ENCODE peak calls at places on chromosomes 2 and 18, in eight cellular contexts. One of them, this sample, is unnamed.

GRCh38 chr2:70556608-70557007 is 3.0 kb upstream of the TGFA start:
- DNase-seq in upper lobe of right lung: no peak
- DNase-seq in lower lobe of right lung: no peak
- DNase-seq in body of pancreas: no peak
- DNase-seq in prostate gland: no peak
- DNase-seq in lung: no peak
- DNase-seq in endodermal cell: no peak
- DNase-seq in psoas muscle: no peak
- DNase-seq in this sample: no peak

GRCh38 chr2:219419331-219420197 is 1.4 kb downstream of the DES start:
- DNase-seq in upper lobe of right lung: no peak
- DNase-seq in lower lobe of right lung: no peak
- DNase-seq in body of pancreas: no peak
- DNase-seq in prostate gland: no peak
- DNase-seq in lung: no peak
- DNase-seq in endodermal cell: no peak
- DNase-seq in psoas muscle: peak; percentile 68
- DNase-seq in this sample: peak; percentile 65

GRCh38 chr2:88452151-88452851 is at the start of gene FOXI3:
- DNase-seq in upper lobe of right lung: peak; percentile 64
- DNase-seq in lower lobe of right lung: no peak
- DNase-seq in body of pancreas: no peak
- DNase-seq in prostate gland: no peak
- DNase-seq in lung: no peak
- DNase-seq in endodermal cell: peak; percentile 81
- DNase-seq in psoas muscle: no peak
- DNase-seq in this sample: no peak

GRCh38 chr2:238287702-238288649 is at the start of gene PER2:
- DNase-seq in upper lobe of right lung: peak; percentile 85
- DNase-seq in lower lobe of right lung: peak; percentile 81
- DNase-seq in body of pancreas: peak; percentile 79
- DNase-seq in prostate gland: peak; percentile 45
- DNase-seq in lung: peak; percentile 59
- DNase-seq in endodermal cell: peak; percentile 85
- DNase-seq in psoas muscle: peak; percentile 70
- DNase-seq in this sample: peak; percentile 61

GRCh38 chr2:37454851-37455762 is 110.7 kb downstream of the QPCT start:
- DNase-seq in upper lobe of right lung: no peak
- DNase-seq in lower lobe of right lung: no peak
- DNase-seq in body of pancreas: no peak
- DNase-seq in prostate gland: no peak
- DNase-seq in lung: no peak
- DNase-seq in endodermal cell: no peak
- DNase-seq in psoas muscle: no peak
- DNase-seq in this sample: no peak

GRCh38 chr2:158772306-158773078 is 22.6 kb upstream of the DAPL1 start:
- DNase-seq in upper lobe of right lung: no peak
- DNase-seq in lower lobe of right lung: no peak
- DNase-seq in body of pancreas: no peak
- DNase-seq in prostate gland: no peak
- DNase-seq in lung: no peak
- DNase-seq in endodermal cell: no peak
- DNase-seq in psoas muscle: no peak
- DNase-seq in this sample: no peak

GRCh38 chr2:88159955-88160415 is 10.2 kb upstream of the THNSL2 start:
- DNase-seq in upper lobe of right lung: no peak
- DNase-seq in lower lobe of right lung: no peak
- DNase-seq in body of pancreas: peak; percentile 66
- DNase-seq in prostate gland: peak; percentile 43
- DNase-seq in lung: peak; percentile 70
- DNase-seq in endodermal cell: peak; percentile 84
- DNase-seq in psoas muscle: no peak
- DNase-seq in this sample: no peak

GRCh38 chr2:225400060-225400511 is 576 bp downstream of the NYAP2 start:
- DNase-seq in upper lobe of right lung: no peak
- DNase-seq in lower lobe of right lung: no peak
- DNase-seq in body of pancreas: peak; percentile 12
- DNase-seq in prostate gland: no peak
- DNase-seq in lung: no peak
- DNase-seq in endodermal cell: peak; percentile 91
- DNase-seq in psoas muscle: peak; percentile 13
- DNase-seq in this sample: no peak

GRCh38 chr2:237943395-237944094 is 23.3 kb upstream of the UBE2F start:
- DNase-seq in upper lobe of right lung: no peak
- DNase-seq in lower lobe of right lung: no peak
- DNase-seq in body of pancreas: peak; percentile 88
- DNase-seq in prostate gland: no peak
- DNase-seq in lung: no peak
- DNase-seq in endodermal cell: no peak
- DNase-seq in psoas muscle: no peak
- DNase-seq in this sample: no peak

GRCh38 chr2:9800975-9801723 is 42.1 kb upstream of the TAF1B start:
- DNase-seq in upper lobe of right lung: peak; percentile 88
- DNase-seq in lower lobe of right lung: peak; percentile 88
- DNase-seq in body of pancreas: no peak
- DNase-seq in prostate gland: peak; percentile 88
- DNase-seq in lung: peak; percentile 53
- DNase-seq in endodermal cell: peak; percentile 70
- DNase-seq in psoas muscle: peak; percentile 71
- DNase-seq in this sample: peak; percentile 38

GRCh38 chr2:133600231-133600630 is 32.0 kb upstream of the NCKAP5 start:
- DNase-seq in upper lobe of right lung: no peak
- DNase-seq in lower lobe of right lung: no peak
- DNase-seq in body of pancreas: no peak
- DNase-seq in prostate gland: no peak
- DNase-seq in lung: no peak
- DNase-seq in endodermal cell: no peak
- DNase-seq in psoas muscle: no peak
- DNase-seq in this sample: no peak

GRCh38 chr2:40450066-40450841 is 1.6 kb downstream of the SLC8A1 start:
- DNase-seq in upper lobe of right lung: no peak
- DNase-seq in lower lobe of right lung: peak; percentile 53
- DNase-seq in body of pancreas: no peak
- DNase-seq in prostate gland: no peak
- DNase-seq in lung: no peak
- DNase-seq in endodermal cell: no peak
- DNase-seq in psoas muscle: no peak
- DNase-seq in this sample: peak; percentile 39

GRCh38 chr18:61606759-61607158 is 273.5 kb downstream of the CDH20 start:
- DNase-seq in upper lobe of right lung: peak; percentile 70
- DNase-seq in lower lobe of right lung: peak; percentile 61
- DNase-seq in body of pancreas: peak; percentile 57
- DNase-seq in prostate gland: peak; percentile 71
- DNase-seq in lung: peak; percentile 74
- DNase-seq in endodermal cell: peak; percentile 93
- DNase-seq in psoas muscle: peak; percentile 71
- DNase-seq in this sample: peak; percentile 76

GRCh38 chr2:236985940-236986339 is 99.7 kb upstream of the COPS8 start:
- DNase-seq in upper lobe of right lung: no peak
- DNase-seq in lower lobe of right lung: no peak
- DNase-seq in body of pancreas: no peak
- DNase-seq in prostate gland: no peak
- DNase-seq in lung: no peak
- DNase-seq in endodermal cell: no peak
- DNase-seq in psoas muscle: no peak
- DNase-seq in this sample: no peak

GRCh38 chr2:58427572-58428285 is 186.6 kb upstream of the FANCL start:
- DNase-seq in upper lobe of right lung: no peak
- DNase-seq in lower lobe of right lung: peak; percentile 43
- DNase-seq in body of pancreas: peak; percentile 45
- DNase-seq in prostate gland: no peak
- DNase-seq in lung: no peak
- DNase-seq in endodermal cell: peak; percentile 79
- DNase-seq in psoas muscle: no peak
- DNase-seq in this sample: no peak

DNA sequence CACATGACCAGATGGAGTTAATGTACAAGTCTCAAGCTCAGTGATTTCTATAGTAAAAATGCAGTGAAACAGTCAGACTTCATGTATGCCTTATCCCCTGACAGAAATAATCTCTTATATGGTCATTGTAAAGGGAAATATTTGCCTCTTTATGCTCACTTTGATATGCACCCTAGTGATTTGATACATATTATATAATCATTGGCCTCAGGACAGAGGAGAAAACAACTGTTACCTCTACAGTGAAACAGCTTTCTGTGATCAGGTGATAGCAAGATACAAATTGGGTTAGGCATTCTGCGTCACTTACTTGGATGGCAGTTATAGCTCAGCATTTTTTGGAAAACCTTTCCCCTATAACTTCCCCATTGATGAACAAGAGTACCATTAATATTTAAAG is 104.5 kb downstream of the TCF4 start:
- DNase-seq in upper lobe of right lung: no peak
- DNase-seq in lower lobe of right lung: no peak
- DNase-seq in body of pancreas: no peak
- DNase-seq in prostate gland: no peak
- DNase-seq in lung: no peak
- DNase-seq in endodermal cell: no peak
- DNase-seq in psoas muscle: no peak
- DNase-seq in this sample: no peak
- H3K27ac ChIP-seq in upper lobe of right lung: no peak overlapping the region
- H3K27ac ChIP-seq in lower lobe of right lung: no peak overlapping the region
- H3K27ac ChIP-seq in body of pancreas: no peak overlapping the region
- H3K27ac ChIP-seq in prostate gland: no peak overlapping the region
- H3K27ac ChIP-seq in lung: no peak overlapping the region
- H3K27ac ChIP-seq in endodermal cell: no peak overlapping the region
- H3K27ac ChIP-seq in psoas muscle: no peak overlapping the region
- H3K27ac ChIP-seq in this sample: no peak overlapping the region

GRCh38 chr2:147460140-147460539 is 384.7 kb upstream of the ACVR2A start:
- DNase-seq in upper lobe of right lung: no peak
- DNase-seq in lower lobe of right lung: no peak
- DNase-seq in body of pancreas: no peak
- DNase-seq in prostate gland: no peak
- DNase-seq in lung: no peak
- DNase-seq in endodermal cell: no peak
- DNase-seq in psoas muscle: no peak
- DNase-seq in this sample: no peak

GRCh38 chr2:147451131-147451530 is 393.7 kb upstream of the ACVR2A start:
- DNase-seq in upper lobe of right lung: no peak
- DNase-seq in lower lobe of right lung: no peak
- DNase-seq in body of pancreas: no peak
- DNase-seq in prostate gland: no peak
- DNase-seq in lung: no peak
- DNase-seq in endodermal cell: no peak
- DNase-seq in psoas muscle: no peak
- DNase-seq in this sample: no peak

GRCh38 chr2:147451902-147452515 is 392.8 kb upstream of the ACVR2A start:
- DNase-seq in upper lobe of right lung: no peak
- DNase-seq in lower lobe of right lung: no peak
- DNase-seq in body of pancreas: no peak
- DNase-seq in prostate gland: no peak
- DNase-seq in lung: no peak
- DNase-seq in endodermal cell: no peak
- DNase-seq in psoas muscle: no peak
- DNase-seq in this sample: no peak

GRCh38 chr2:147456729-147457128 is 388.1 kb upstream of the ACVR2A start:
- DNase-seq in upper lobe of right lung: no peak
- DNase-seq in lower lobe of right lung: no peak
- DNase-seq in body of pancreas: no peak
- DNase-seq in prostate gland: no peak
- DNase-seq in lung: no peak
- DNase-seq in endodermal cell: peak; percentile 63
- DNase-seq in psoas muscle: no peak
- DNase-seq in this sample: no peak
- H3K9me3 ChIP-seq in upper lobe of right lung: no peaks in the 10 kb centered on the region
- H3K9me3 ChIP-seq in lower lobe of right lung: no peaks in the 10 kb centered on the region
- H3K9me3 ChIP-seq in body of pancreas: no peaks in the 10 kb centered on the region
- H3K9me3 ChIP-seq in prostate gland: no peaks in the 10 kb centered on the region
- H3K9me3 ChIP-seq in lung: no peaks in the 10 kb centered on the region
- H3K9me3 ChIP-seq in endodermal cell: no peaks in the 10 kb centered on the region
- H3K9me3 ChIP-seq in psoas muscle: no peaks in the 10 kb centered on the region
- H3K9me3 ChIP-seq in this sample: no peaks in the 10 kb centered on the region

DNA sequence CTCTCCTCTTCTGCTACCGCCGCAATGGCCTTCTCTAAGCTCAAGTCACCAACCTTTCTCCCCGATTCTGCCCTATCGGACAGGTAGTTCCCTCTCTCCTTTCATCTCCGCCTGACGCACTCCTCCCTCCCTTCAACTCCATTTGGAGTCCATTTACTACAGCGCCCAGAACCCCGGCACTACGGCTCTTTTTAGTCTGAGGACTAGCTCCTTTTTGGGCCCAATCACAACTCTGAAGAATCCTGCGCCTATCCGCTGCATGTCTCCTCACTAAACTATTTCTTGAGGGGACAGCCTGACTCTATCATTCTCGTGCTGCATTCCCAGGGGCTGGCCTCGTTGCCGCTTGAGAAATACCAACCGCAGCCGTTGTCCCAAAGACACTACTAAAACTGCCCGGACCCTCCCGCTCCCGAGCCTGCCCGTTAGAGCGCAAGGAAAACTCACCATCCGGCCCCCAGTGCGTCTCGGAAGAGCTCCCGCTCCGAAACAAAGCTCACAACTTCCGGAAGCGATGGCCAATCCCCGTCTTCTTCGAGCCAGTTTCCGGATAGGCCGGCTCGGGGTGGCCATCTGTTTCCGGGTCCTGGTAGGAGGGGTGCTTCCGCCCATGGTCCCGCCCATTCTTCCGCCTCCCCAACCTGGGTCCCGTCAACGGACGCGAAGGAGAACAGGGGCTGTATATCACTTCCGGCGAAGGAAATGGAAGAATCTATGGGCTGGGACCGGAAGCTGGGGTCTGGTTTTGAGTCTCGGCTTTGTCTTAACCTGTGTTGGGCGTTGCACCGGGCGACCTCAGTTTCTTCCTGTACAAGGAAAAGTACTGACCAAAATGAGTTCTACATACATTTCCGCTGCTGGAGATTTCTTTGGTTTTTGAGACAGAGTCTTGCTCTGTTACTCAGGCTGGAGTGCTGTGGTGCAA is at the start of gene TPRKB:
- DNase-seq in upper lobe of right lung: peak; percentile 97
- DNase-seq in lower lobe of right lung: peak; percentile 96
- DNase-seq in body of pancreas: peak; percentile 95
- DNase-seq in prostate gland: peak; percentile 93
- DNase-seq in lung: peak; percentile 98
- DNase-seq in endodermal cell: peak; percentile 97
- DNase-seq in psoas muscle: peak; percentile 97
- DNase-seq in this sample: peak; percentile 95
- TF ChIP-seq CTCF in upper lobe of right lung: no peak
- TF ChIP-seq CTCF in lower lobe of right lung: no peak
- TF ChIP-seq CTCF in body of pancreas: no peak
- TF ChIP-seq CTCF in prostate gland: no peak
- TF ChIP-seq CTCF in lung: no peak
- TF ChIP-seq CTCF in endodermal cell: no peak
- TF ChIP-seq CTCF in psoas muscle: no peak
- TF ChIP-seq CTCF in this sample: no peak

GRCh38 chr18:5582849-5583667 is 39.3 kb upstream of the EPB41L3 start:
- DNase-seq in upper lobe of right lung: no peak
- DNase-seq in lower lobe of right lung: no peak
- DNase-seq in body of pancreas: no peak
- DNase-seq in prostate gland: no peak
- DNase-seq in lung: no peak
- DNase-seq in endodermal cell: no peak
- DNase-seq in psoas muscle: no peak
- DNase-seq in this sample: no peak

GRCh38 chr18:5584751-5585417 is 41.1 kb upstream of the EPB41L3 start:
- DNase-seq in upper lobe of right lung: no peak
- DNase-seq in lower lobe of right lung: no peak
- DNase-seq in body of pancreas: no peak
- DNase-seq in prostate gland: no peak
- DNase-seq in lung: no peak
- DNase-seq in endodermal cell: no peak
- DNase-seq in psoas muscle: no peak
- DNase-seq in this sample: no peak

GRCh38 chr18:5585653-5586052 is 41.9 kb upstream of the EPB41L3 start:
- DNase-seq in upper lobe of right lung: no peak
- DNase-seq in lower lobe of right lung: no peak
- DNase-seq in body of pancreas: no peak
- DNase-seq in prostate gland: no peak
- DNase-seq in lung: no peak
- DNase-seq in endodermal cell: no peak
- DNase-seq in psoas muscle: no peak
- DNase-seq in this sample: no peak

GRCh38 chr18:5582054-5582453 is 38.3 kb upstream of the EPB41L3 start:
- DNase-seq in upper lobe of right lung: no peak
- DNase-seq in lower lobe of right lung: no peak
- DNase-seq in body of pancreas: no peak
- DNase-seq in prostate gland: no peak
- DNase-seq in lung: no peak
- DNase-seq in endodermal cell: peak; percentile 83
- DNase-seq in psoas muscle: no peak
- DNase-seq in this sample: no peak
- H3K27ac ChIP-seq in upper lobe of right lung: no peak overlapping the region
- H3K27ac ChIP-seq in lower lobe of right lung: no peak overlapping the region
- H3K27ac ChIP-seq in body of pancreas: no peak overlapping the region
- H3K27ac ChIP-seq in prostate gland: no peak overlapping the region
- H3K27ac ChIP-seq in lung: no peak overlapping the region
- H3K27ac ChIP-seq in endodermal cell: no peak overlapping the region
- H3K27ac ChIP-seq in psoas muscle: no peak overlapping the region
- H3K27ac ChIP-seq in this sample: no peak overlapping the region